ENCODE peak calls at places on chromosomes 7 and 10, in eight cellular contexts. Y, P, M, E, W, I, Z and F are unnamed samples.

GRCh38 chr10:117005454-117006055 is 568 bp upstream of the SHTN1 start:
- DNase-seq in Z (peak), M (no peak), E (peak), I (no peak), W (no peak), P (no peak), Y (no peak), F (peak)

GRCh38 chr7:101239191-101239950 is 1.8 kb upstream of the CLDN15 start:
- DNase-seq in Z (peak), P (no peak), E (no peak), Y (no peak), I (no peak), M (no peak), W (no peak), F (no peak)

GRCh38 chr7:43905954-43906326 is 456 bp downstream of the URGCP start:
- DNase-seq in E (no peak), Z (peak), I (no peak), Y (peak), W (peak), P (peak), M (peak), F (peak)

GRCh38 chr7:122844191-122844988 is 41.9 kb downstream of the CADPS2 start:
- DNase-seq in Y (no peak), W (no peak), I (no peak), Z (no peak), E (no peak), M (no peak), P (no peak), F (no peak)

GRCh38 chr7:149790754-149791360 is 17.5 kb upstream of the ZNF467 start:
- DNase-seq in W (no peak), I (no peak), M (no peak), Y (no peak), P (no peak), E (no peak), Z (no peak), F (no peak)

GRCh38 chr10:87925570-87925969 is 62.1 kb downstream of the PTEN start:
- DNase-seq in Z (no peak), I (no peak), M (no peak), E (no peak), Y (no peak), P (no peak), W (peak), F (no peak)

GRCh38 chr10:84493951-84494848 is 165.8 kb downstream of the CCSER2 start:
- DNase-seq in Y (no peak), E (no peak), W (no peak), I (no peak), M (no peak), Z (peak), P (no peak), F (no peak)

GRCh38 chr10:33803248-33803647 is 468.8 kb upstream of the NRP1 start:
- DNase-seq in Y (no peak), Z (no peak), I (no peak), E (no peak), W (no peak), M (no peak), P (no peak), F (no peak)

GRCh38 chr10:70038926-70039325 is 13.7 kb upstream of the MACROH2A2 start:
- DNase-seq in Z (no peak), W (no peak), E (no peak), M (no peak), Y (no peak), I (no peak), P (no peak), F (no peak)

GRCh38 chr7:72190919-72191318 is 221.2 kb downstream of the CALN1 start:
- DNase-seq in P (no peak), E (no peak), M (no peak), Z (no peak), Y (no peak), W (no peak), I (no peak), F (peak)